ENCODE peak calls at places on chromosome 1, in five cellular contexts. W, F, B, Y and E are unnamed samples. For H3K4me1, the result is how much of the 10 kb centered on the place peaks cover.

GRCh38 chr1:89041055-89041707 is 18.5 kb upstream of the GBP3 start:
- DNase-seq in W (no peak), F (no peak), B (no peak), Y (no peak), E (no peak)

GRCh38 chr1:159911668-159912067 is 11.7 kb upstream of the CFAP45 start:
- DNase-seq in W (no peak), F (no peak), B (no peak), Y (no peak), E (no peak)

GRCh38 chr1:40078512-40079333 is 18.3 kb downstream of the PPT1 start:
- DNase-seq in W (peak), F (no peak), B (no peak), Y (no peak), E (no peak)

GRCh38 chr1:200226969-200227303 is 182.9 kb downstream of the ZNF281 start:
- DNase-seq in W (no peak), F (no peak), B (no peak), Y (no peak), E (no peak)

GRCh38 chr1:86852737-86853408 is 61.1 kb downstream of the SELENOF start:
- DNase-seq in W (no peak), F (no peak), B (no peak), Y (no peak), E (no peak)

GRCh38 chr1:3055051-3055450 is 14.0 kb upstream of the PRDM16 start:
- DNase-seq in W (no peak), F (peak), B (no peak), Y (no peak), E (no peak)

GRCh38 chr1:119226880-119227279 is 86.4 kb upstream of the WARS2 start:
- DNase-seq in W (no peak), F (no peak), B (no peak), Y (no peak), E (no peak)

GRCh38 chr1:187275985-187276580 is 447.3 kb downstream of the PLA2G4A start:
- DNase-seq in W (no peak), F (no peak), B (no peak), Y (no peak), E (no peak)

GRCh38 chr1:12179111-12179519 is 12.3 kb downstream of the TNFRSF1B start:
- DNase-seq in W (no peak), F (no peak), B (no peak), Y (no peak), E (no peak)

GRCh38 chr1:216075339-216075738 is 347.9 kb downstream of the USH2A start:
- DNase-seq in W (no peak), F (no peak), B (no peak), Y (no peak), E (no peak)

GRCh38 chr1:246779561-246780175 is 55.5 kb downstream of the SCCPDH start:
- DNase-seq in W (no peak), F (no peak), B (no peak), Y (no peak), E (no peak)

GRCh38 chr1:164689672-164690655 is 131.0 kb downstream of the PBX1 start:
- DNase-seq in W (no peak), F (no peak), B (no peak), Y (no peak), E (no peak)

GRCh38 chr1:212597495-212597894 is 11.1 kb upstream of the ATF3 start:
- DNase-seq in W (no peak), F (no peak), B (no peak), Y (no peak), E (no peak)

GRCh38 chr1:53145051-53145600 is 2.7 kb upstream of the SLC1A7 start:
- DNase-seq in W (no peak), F (no peak), B (no peak), Y (no peak), E (no peak)

GRCh38 chr1:154925335-154926170 is 11.0 kb downstream of the PMVK start:
- DNase-seq in W (no peak), F (no peak), B (no peak), Y (no peak), E (no peak)

GRCh38 chr1:3539707-3540425 is 71.4 kb downstream of the MEGF6 start:
- DNase-seq in W (no peak), F (no peak), B (peak), Y (peak), E (no peak)

GRCh38 chr1:204420039-204421004 is 8.7 kb upstream of the PPP1R15B start:
- DNase-seq in W (no peak), F (no peak), B (no peak), Y (no peak), E (no peak)

GRCh38 chr1:155176544-155177071 is 3.0 kb downstream of the TRIM46 start:
- DNase-seq in W (peak), F (peak), B (peak), Y (peak), E (no peak)

GRCh38 chr1:54853096-54853792 is 33.8 kb downstream of the DHCR24 start:
- DNase-seq in W (no peak), F (peak), B (no peak), Y (no peak), E (no peak)

GRCh38 chr1:86992790-86993189 is 78.4 kb downstream of the HS2ST1 start:
- DNase-seq in W (no peak), F (no peak), B (no peak), Y (no peak), E (no peak)

GRCh38 chr1:77143529-77144121 is 75.6 kb downstream of the PIGK start:
- DNase-seq in W (peak), F (no peak), B (no peak), Y (no peak), E (no peak)

GRCh38 chr1:118214866-118215265 is 29.8 kb upstream of the SPAG17 start:
- DNase-seq in W (no peak), F (no peak), B (no peak), Y (no peak), E (no peak)

GRCh38 chr1:219904934-219905333 is 23.4 kb downstream of the SLC30A10 start:
- DNase-seq in W (no peak), F (no peak), B (no peak), Y (no peak), E (no peak)

GRCh38 chr1:182616130-182617074 is 12.2 kb upstream of the RGS16 start:
- DNase-seq in W (no peak), F (peak), B (peak), Y (peak), E (no peak)

GRCh38 chr1:215682232-215682631 is 115.1 kb downstream of the KCTD3 start:
- DNase-seq in W (no peak), F (no peak), B (no peak), Y (no peak), E (no peak)

GRCh38 chr1:201149400-201149799 is 4.9 kb downstream of the TMEM9 start:
- DNase-seq in W (peak), F (peak), B (no peak), Y (no peak), E (no peak)

GRCh38 chr1:31470794-31471315 is 57.8 kb downstream of the SERINC2 start:
- DNase-seq in W (no peak), F (no peak), B (no peak), Y (no peak), E (no peak)

GRCh38 chr1:9466780-9467755 is 72.2 kb upstream of the SLC25A33 start:
- DNase-seq in W (no peak), F (peak), B (no peak), Y (peak), E (no peak)

GRCh38 chr1:83832194-83832593 is 166.7 kb downstream of the TTLL7 start:
- DNase-seq in W (no peak), F (no peak), B (no peak), Y (no peak), E (no peak)
- H3K4me1 ChIP-seq in W (under half), F (under half), B (under half), Y (under half), E (under half)

GRCh38 chr1:235835226-235835625 is 31.5 kb downstream of the LYST start:
- DNase-seq in W (no peak), F (no peak), B (peak), Y (peak), E (no peak)
- H3K4me3 ChIP-seq in W (no peak), F (no peak), B (peak), Y (no peak), E (no peak)

GRCh38 chr1:115793162-115793561 is 24.6 kb upstream of the CASQ2 start:
- DNase-seq in W (no peak), F (no peak), B (no peak), Y (no peak), E (no peak)
- TF ChIP-seq CTCF in W (no peak), F (no peak), B (no peak), Y (no peak), E (no peak)

GRCh38 chr1:27571439-27572018 is 32.4 kb downstream of the AHDC1 start:
- DNase-seq in W (no peak), F (peak), B (no peak), Y (peak), E (no peak)

GRCh38 chr1:27572679-27573426 is 31.1 kb downstream of the AHDC1 start:
- DNase-seq in W (no peak), F (no peak), B (peak), Y (peak), E (no peak)

GRCh38 chr1:27570383-27570755 is 33.6 kb downstream of the AHDC1 start:
- DNase-seq in W (no peak), F (peak), B (peak), Y (peak), E (no peak)

GRCh38 chr1:27570823-27571222 is 33.1 kb downstream of the AHDC1 start:
- DNase-seq in W (no peak), F (no peak), B (no peak), Y (peak), E (no peak)

DNA sequence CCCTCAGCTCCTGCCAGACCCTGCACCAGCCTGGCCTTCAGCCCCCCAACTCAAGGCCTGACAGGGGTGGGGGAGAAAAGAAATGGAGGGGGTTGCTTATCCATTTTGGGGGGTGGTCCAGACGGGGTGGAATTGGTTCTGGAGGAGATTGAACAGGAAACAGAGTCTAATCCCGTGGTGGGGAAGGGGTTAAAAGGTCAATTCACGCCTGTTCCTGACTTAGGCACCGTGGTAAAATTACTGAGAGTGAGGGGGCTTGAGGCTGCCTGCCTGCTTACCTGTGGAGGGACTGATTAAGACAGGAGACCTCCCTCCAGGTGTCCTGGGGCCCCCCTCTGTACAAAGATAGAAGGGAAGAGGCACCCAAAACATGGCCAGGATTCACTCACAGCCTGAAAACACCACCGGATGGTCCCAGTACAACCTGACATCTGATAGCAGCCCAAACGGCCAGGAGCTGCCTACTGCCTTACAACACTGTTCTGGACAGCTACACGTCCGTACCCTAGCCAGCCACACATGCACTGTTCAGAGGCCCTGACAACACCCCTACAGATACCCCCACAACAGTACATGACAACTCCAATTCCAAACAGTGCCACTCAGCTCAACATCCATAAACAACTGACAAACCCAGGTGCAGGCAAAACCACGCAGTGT is 31.8 kb downstream of the AHDC1 start:
- DNase-seq in W (no peak), F (no peak), B (peak), Y (no peak), E (no peak)
- H3K4me1 ChIP-seq in W (half or more), F (half or more), B (half or more), Y (half or more), E (half or more)

GRCh38 chr1:18920931-18921330 is 18.6 kb upstream of the ALDH4A1 start:
- DNase-seq in W (no peak), F (no peak), B (no peak), Y (no peak), E (no peak)

GRCh38 chr1:18922319-18922726 is 20.0 kb upstream of the ALDH4A1 start:
- DNase-seq in W (peak), F (peak), B (peak), Y (peak), E (no peak)

GRCh38 chr1:18921506-18922251 is 19.3 kb upstream of the ALDH4A1 start:
- DNase-seq in W (no peak), F (no peak), B (no peak), Y (no peak), E (no peak)

GRCh38 chr1:18923721-18924610 is 21.6 kb upstream of the ALDH4A1 start:
- DNase-seq in W (no peak), F (no peak), B (no peak), Y (no peak), E (no peak)

DNA sequence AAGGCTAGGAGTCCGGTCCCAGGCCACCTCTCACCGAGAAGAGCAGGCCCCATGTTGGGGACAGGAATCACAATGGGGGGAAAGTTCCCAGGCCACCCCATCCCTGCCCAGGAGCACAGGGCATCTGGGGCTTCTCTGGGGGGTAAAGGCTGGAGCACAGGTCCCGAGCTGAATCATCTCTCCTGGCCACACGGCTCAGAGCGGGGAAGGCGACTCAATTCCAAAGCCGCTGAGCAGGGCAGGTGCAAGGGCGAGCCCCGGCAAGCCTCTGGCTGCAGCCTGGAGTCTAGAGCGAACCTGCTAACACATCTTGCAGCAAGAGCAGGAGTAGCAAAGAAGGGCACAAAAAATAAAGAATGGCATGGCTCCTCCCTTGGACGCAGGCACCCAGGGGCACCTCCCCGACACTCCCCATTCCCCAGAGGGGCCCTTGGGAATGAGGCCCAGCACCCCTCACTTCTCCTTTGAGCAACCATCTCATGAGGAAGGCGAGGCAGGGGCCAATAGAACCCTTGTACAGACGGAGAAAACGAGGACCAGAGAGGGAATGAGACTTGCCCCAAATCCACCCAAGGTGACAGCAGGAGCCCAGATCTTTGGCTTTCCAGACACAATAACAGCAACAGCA is 20.6 kb upstream of the ALDH4A1 start:
- DNase-seq in W (no peak), F (no peak), B (peak), Y (no peak), E (no peak)
- H3K4me3 ChIP-seq in W (no peak), F (peak), B (peak), Y (no peak), E (no peak)

GRCh38 chr1:111507411-111508201 is 4.2 kb upstream of the ADORA3 start:
- DNase-seq in W (peak), F (peak), B (peak), Y (peak), E (no peak)
- TF ChIP-seq CTCF in W (no peak), F (no peak), B (no peak), Y (no peak), E (no peak)

GRCh38 chr1:235286667-235287066 is 41.3 kb downstream of the ARID4B start:
- DNase-seq in W (no peak), F (no peak), B (no peak), Y (no peak), E (no peak)
- H3K4me1 ChIP-seq in W (under half), F (under half), B (under half), Y (under half), E (under half)

DNA sequence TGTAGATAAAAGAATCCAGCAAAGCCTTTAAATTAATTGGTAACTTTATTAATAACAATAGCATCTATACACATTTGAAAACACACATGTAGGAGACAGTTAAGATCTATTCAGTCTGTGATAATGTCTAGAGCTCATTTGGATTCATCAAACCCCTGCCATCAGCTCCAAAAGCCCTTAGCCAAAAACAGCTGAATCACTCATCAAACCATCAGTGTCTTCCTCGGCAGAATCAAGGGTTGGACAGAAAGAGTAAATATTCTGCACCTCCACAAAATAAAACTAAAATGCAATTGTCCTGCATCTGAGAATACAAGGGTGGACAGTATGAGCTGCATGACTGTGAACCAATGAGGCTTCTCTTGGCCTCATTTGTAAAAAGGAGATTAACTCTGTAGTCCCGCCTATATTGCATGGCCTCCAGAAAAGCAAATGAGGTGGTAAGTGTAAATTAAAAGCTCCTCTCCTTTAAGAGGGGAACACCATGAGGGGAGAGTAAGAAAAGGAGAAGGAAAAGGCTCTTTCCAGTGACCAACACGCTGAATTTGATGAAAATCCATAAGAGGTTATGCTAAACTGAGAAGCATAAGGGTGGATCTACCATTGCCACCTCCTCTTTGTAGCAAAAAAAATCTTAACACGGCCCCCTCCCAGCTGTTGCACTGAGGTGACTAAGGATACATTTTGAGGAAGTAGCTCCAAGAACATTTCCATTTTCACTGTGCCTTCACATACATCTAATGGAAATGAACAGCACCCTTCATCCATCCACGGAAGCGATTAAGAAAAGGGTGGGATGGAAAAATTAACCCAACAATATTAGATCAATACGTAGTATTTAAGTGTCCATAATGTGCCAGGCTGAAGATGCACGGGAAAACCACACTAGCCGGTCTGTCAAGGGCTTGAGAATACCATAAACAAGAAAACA is 14.7 kb upstream of the BOLA1 start:
- DNase-seq in W (no peak), F (no peak), B (no peak), Y (no peak), E (no peak)
- H3K4me3 ChIP-seq in W (peak), F (peak), B (peak), Y (peak), E (peak)

GRCh38 chr1:25891606-25892005 is 14.6 kb downstream of the STMN1 start:
- DNase-seq in W (no peak), F (no peak), B (no peak), Y (no peak), E (no peak)

GRCh38 chr1:25893072-25893604 is 13.1 kb downstream of the STMN1 start:
- DNase-seq in W (no peak), F (no peak), B (no peak), Y (no peak), E (no peak)

GRCh38 chr1:25890249-25891034 is 14.9 kb upstream of the PAQR7 start:
- DNase-seq in W (peak), F (no peak), B (no peak), Y (peak), E (peak)

GRCh38 chr1:25888426-25888987 is 13.0 kb upstream of the PAQR7 start:
- DNase-seq in W (no peak), F (no peak), B (peak), Y (no peak), E (no peak)

GRCh38 chr1:25889470-25889869 is 14.0 kb upstream of the PAQR7 start:
- DNase-seq in W (no peak), F (no peak), B (peak), Y (no peak), E (no peak)
- TF ChIP-seq CTCF in W (no peak), F (no peak), B (no peak), Y (no peak), E (no peak)